ENCODE peak calls at places on chromosome 3, in five cellular contexts. One of them, this sample, is unnamed.

GRCh38 chr3:168085491-168086119 is 10.1 kb downstream of the GOLIM4 start:
- DNase-seq in activated naive CD4-positive, alpha-beta T cell: no peak
- DNase-seq in activated CD4-positive, alpha-beta T cell treated with anti-CD3 and anti-CD28 coated beads, Interleukin-2, amount 10 ng/mL, durations not matched to agents 7 days and 5 days: no peak
- DNase-seq in fibroblast of villous mesenchyme: no peak
- DNase-seq in HS-27A: no peak
- DNase-seq in this sample: no peak

GRCh38 chr3:171284308-171285075 is 175.7 kb downstream of the TNIK start:
- DNase-seq in activated naive CD4-positive, alpha-beta T cell: no peak
- DNase-seq in activated CD4-positive, alpha-beta T cell treated with anti-CD3 and anti-CD28 coated beads, Interleukin-2, amount 10 ng/mL, durations not matched to agents 7 days and 5 days: no peak
- DNase-seq in fibroblast of villous mesenchyme: peak; percentile 96
- DNase-seq in HS-27A: peak; percentile 74
- DNase-seq in this sample: peak; percentile 91

GRCh38 chr3:16468114-16469098 is 45.1 kb downstream of the RFTN1 start:
- DNase-seq in activated naive CD4-positive, alpha-beta T cell: no peak
- DNase-seq in activated CD4-positive, alpha-beta T cell treated with anti-CD3 and anti-CD28 coated beads, Interleukin-2, amount 10 ng/mL, durations not matched to agents 7 days and 5 days: no peak
- DNase-seq in fibroblast of villous mesenchyme: peak; percentile 56
- DNase-seq in HS-27A: no peak
- DNase-seq in this sample: no peak

GRCh38 chr3:53137835-53138446 is 7.7 kb upstream of the RFT1 start:
- DNase-seq in activated naive CD4-positive, alpha-beta T cell: no peak
- DNase-seq in activated CD4-positive, alpha-beta T cell treated with anti-CD3 and anti-CD28 coated beads, Interleukin-2, amount 10 ng/mL, durations not matched to agents 7 days and 5 days: no peak
- DNase-seq in fibroblast of villous mesenchyme: peak; percentile 63
- DNase-seq in HS-27A: no peak
- DNase-seq in this sample: peak; percentile 20

GRCh38 chr3:126816956-126817777 is 113.1 kb downstream of the CHCHD6 start:
- DNase-seq in activated naive CD4-positive, alpha-beta T cell: no peak
- DNase-seq in activated CD4-positive, alpha-beta T cell treated with anti-CD3 and anti-CD28 coated beads, Interleukin-2, amount 10 ng/mL, durations not matched to agents 7 days and 5 days: no peak
- DNase-seq in fibroblast of villous mesenchyme: peak; percentile 13
- DNase-seq in HS-27A: no peak
- DNase-seq in this sample: no peak

GRCh38 chr3:113659121-113659531 is 37.3 kb downstream of the USF3 start:
- DNase-seq in activated naive CD4-positive, alpha-beta T cell: no peak
- DNase-seq in activated CD4-positive, alpha-beta T cell treated with anti-CD3 and anti-CD28 coated beads, Interleukin-2, amount 10 ng/mL, durations not matched to agents 7 days and 5 days: no peak
- DNase-seq in fibroblast of villous mesenchyme: no peak
- DNase-seq in HS-27A: no peak
- DNase-seq in this sample: no peak

GRCh38 chr3:4826237-4827100 is 152.8 kb upstream of the BHLHE40 start:
- DNase-seq in activated naive CD4-positive, alpha-beta T cell: no peak
- DNase-seq in activated CD4-positive, alpha-beta T cell treated with anti-CD3 and anti-CD28 coated beads, Interleukin-2, amount 10 ng/mL, durations not matched to agents 7 days and 5 days: no peak
- DNase-seq in fibroblast of villous mesenchyme: peak; percentile 17
- DNase-seq in HS-27A: no peak
- DNase-seq in this sample: peak; percentile 49

GRCh38 chr3:49120096-49120437 is 556 bp downstream of the USP19 start:
- DNase-seq in activated naive CD4-positive, alpha-beta T cell: no peak
- DNase-seq in activated CD4-positive, alpha-beta T cell treated with anti-CD3 and anti-CD28 coated beads, Interleukin-2, amount 10 ng/mL, durations not matched to agents 7 days and 5 days: no peak
- DNase-seq in fibroblast of villous mesenchyme: no peak
- DNase-seq in HS-27A: no peak
- DNase-seq in this sample: no peak

GRCh38 chr3:126522363-126522788 is 1.6 kb upstream of the CHST13 start:
- DNase-seq in activated naive CD4-positive, alpha-beta T cell: no peak
- DNase-seq in activated CD4-positive, alpha-beta T cell treated with anti-CD3 and anti-CD28 coated beads, Interleukin-2, amount 10 ng/mL, durations not matched to agents 7 days and 5 days: peak; percentile 45
- DNase-seq in fibroblast of villous mesenchyme: peak; percentile 40
- DNase-seq in HS-27A: no peak
- DNase-seq in this sample: peak; percentile 55

GRCh38 chr3:64138656-64139375 is 86.5 kb downstream of the PRICKLE2 start:
- DNase-seq in activated naive CD4-positive, alpha-beta T cell: no peak
- DNase-seq in activated CD4-positive, alpha-beta T cell treated with anti-CD3 and anti-CD28 coated beads, Interleukin-2, amount 10 ng/mL, durations not matched to agents 7 days and 5 days: no peak
- DNase-seq in fibroblast of villous mesenchyme: no peak
- DNase-seq in HS-27A: no peak
- DNase-seq in this sample: no peak

GRCh38 chr3:172202797-172203196 is 163.4 kb downstream of the FNDC3B start:
- DNase-seq in activated naive CD4-positive, alpha-beta T cell: no peak
- DNase-seq in activated CD4-positive, alpha-beta T cell treated with anti-CD3 and anti-CD28 coated beads, Interleukin-2, amount 10 ng/mL, durations not matched to agents 7 days and 5 days: no peak
- DNase-seq in fibroblast of villous mesenchyme: no peak
- DNase-seq in HS-27A: no peak
- DNase-seq in this sample: no peak

GRCh38 chr3:16596352-16597032 is 8.7 kb downstream of the DAZL start:
- DNase-seq in activated naive CD4-positive, alpha-beta T cell: no peak
- DNase-seq in activated CD4-positive, alpha-beta T cell treated with anti-CD3 and anti-CD28 coated beads, Interleukin-2, amount 10 ng/mL, durations not matched to agents 7 days and 5 days: no peak
- DNase-seq in fibroblast of villous mesenchyme: no peak
- DNase-seq in HS-27A: no peak
- DNase-seq in this sample: no peak

GRCh38 chr3:32881624-32882023 is 63.8 kb downstream of the TRIM71 start:
- DNase-seq in activated naive CD4-positive, alpha-beta T cell: no peak
- DNase-seq in activated CD4-positive, alpha-beta T cell treated with anti-CD3 and anti-CD28 coated beads, Interleukin-2, amount 10 ng/mL, durations not matched to agents 7 days and 5 days: no peak
- DNase-seq in fibroblast of villous mesenchyme: no peak
- DNase-seq in HS-27A: no peak
- DNase-seq in this sample: no peak

GRCh38 chr3:139617656-139618268 is 60.0 kb downstream of the NMNAT3 start:
- DNase-seq in activated naive CD4-positive, alpha-beta T cell: no peak
- DNase-seq in activated CD4-positive, alpha-beta T cell treated with anti-CD3 and anti-CD28 coated beads, Interleukin-2, amount 10 ng/mL, durations not matched to agents 7 days and 5 days: no peak
- DNase-seq in fibroblast of villous mesenchyme: peak; percentile 6
- DNase-seq in HS-27A: no peak
- DNase-seq in this sample: no peak

GRCh38 chr3:144189044-144189443 is 217.4 kb downstream of the DIPK2A start:
- DNase-seq in activated naive CD4-positive, alpha-beta T cell: no peak
- DNase-seq in activated CD4-positive, alpha-beta T cell treated with anti-CD3 and anti-CD28 coated beads, Interleukin-2, amount 10 ng/mL, durations not matched to agents 7 days and 5 days: no peak
- DNase-seq in fibroblast of villous mesenchyme: no peak
- DNase-seq in HS-27A: peak; percentile 45
- DNase-seq in this sample: no peak